ENCODE peak calls at places on chromosomes 16 and 17, in seven cellular contexts. C is NCI-H1105; P is tibial nerve; U is activated CD4-positive, alpha-beta T cell treated with anti-CD3 and anti-CD28 coated beads, Interleukin-2, amount 10 ng/mL, durations not matched to agents 7 days and 5 days; F is activated effector memory CD4-positive, alpha-beta T cell treated with anti-CD3 and anti-CD28 coated beads, Interleukin-2, amount 50 U/mL, for 16 hours; L is activated gamma-delta T cell; R is stimulated activated CD4-positive, alpha-beta T cell treated with anti-CD3 and anti-CD28 coated beads, Interleukin-12 subunit alpha, Interleukin-12 subunit beta, amount 100 ng/mL, for 4 hours. O is an unnamed sample.

GRCh38 chr16:74485916-74486315 is 64.6 kb upstream of the CLEC18B start:
- DNase-seq in C (no peak), P (no peak), U (no peak), F (no peak), L (no peak), R (no peak), O (no peak)

GRCh38 chr17:61475726-61476125 is 23.5 kb downstream of the TBX4 start:
- DNase-seq in C (no peak), P (no peak), U (no peak), F (peak), L (no peak), R (no peak), O (no peak)

GRCh38 chr17:416293-417206 is 63.9 kb upstream of the RPH3AL start:
- DNase-seq in C (no peak), P (no peak), U (peak), F (peak), L (no peak), R (no peak), O (no peak)

GRCh38 chr16:674968-675883 is at the start of gene RHBDL1:
- DNase-seq in C (no peak), P (no peak), U (no peak), F (no peak), L (no peak), R (no peak), O (no peak)

GRCh38 chr17:75664099-75664549 is 2.8 kb downstream of the RECQL5 start:
- DNase-seq in C (no peak), P (no peak), U (no peak), F (no peak), L (no peak), R (no peak), O (no peak)

GRCh38 chr17:50611639-50612038 is 23.0 kb upstream of the ABCC3 start:
- DNase-seq in C (no peak), P (no peak), U (no peak), F (no peak), L (no peak), R (no peak), O (no peak)

GRCh38 chr17:72262748-72263147 is 141.9 kb downstream of the SOX9 start:
- DNase-seq in C (no peak), P (no peak), U (no peak), F (no peak), L (no peak), R (no peak), O (no peak)

GRCh38 chr17:9406046-9406631 is 169.5 kb downstream of the STX8 start:
- DNase-seq in C (no peak), P (no peak), U (no peak), F (no peak), L (no peak), R (no peak), O (no peak)

GRCh38 chr17:66273391-66273722 is 29.1 kb upstream of the PRKCA start:
- DNase-seq in C (no peak), P (no peak), U (no peak), F (no peak), L (no peak), R (no peak), O (no peak)